ENCODE peak calls at places on chromosomes 4 and X, in eight cellular contexts. E is foreskin fibroblast, Y is fibroblast of the aortic adventitia, N is kidney tubule cell, F is GM18507, Q is IMR-90, W is pons, U is GM03348. B is an unnamed sample.

GRCh38 chr4:25367004-25367621 is 9.9 kb upstream of the ANAPC4 start:
- DNase-seq in E (peak), Y (peak), N (peak), F (no peak), Q (peak), W (peak), U (peak), B (no peak)

GRCh38 chr4:1863297-1864033 is 7.5 kb upstream of the LETM1 start:
- DNase-seq in E (no peak), Y (no peak), N (no peak), F (no peak), Q (no peak), W (no peak), U (no peak), B (no peak)

GRCh38 chr4:129561886-129562285 is 465.9 kb downstream of the C4orf33 start:
- DNase-seq in E (no peak), Y (no peak), N (no peak), F (no peak), Q (no peak), W (no peak), U (no peak), B (no peak)

GRCh38 chrX:15594371-15594770 is 6.4 kb downstream of the ACE2 start:
- DNase-seq in E (no peak), Y (no peak), N (no peak), F (no peak), Q (no peak), W (no peak), U (no peak), B (no peak)

GRCh38 chrX:143536176-143536575 is 18.9 kb upstream of the SPANXN3 start:
- DNase-seq in E (no peak), Y (no peak), N (no peak), F (no peak), Q (no peak), W (peak), U (no peak), B (no peak)

GRCh38 chr4:165720411-165721082 is 152.5 kb upstream of the TLL1 start:
- DNase-seq in E (no peak), Y (no peak), N (no peak), F (no peak), Q (no peak), W (no peak), U (no peak), B (no peak)

GRCh38 chr4:187060551-187060950 is 336.9 kb upstream of the FAT1 start:
- DNase-seq in E (no peak), Y (no peak), N (no peak), F (no peak), Q (no peak), W (no peak), U (no peak), B (no peak)

GRCh38 chrX:47380268-47380667 is 9.9 kb downstream of the ZNF157 start:
- DNase-seq in E (peak), Y (no peak), N (no peak), F (no peak), Q (no peak), W (peak), U (no peak), B (peak)

GRCh38 chrX:154411981-154412340 is 622 bp downstream of the TAFAZZIN start:
- DNase-seq in E (peak), Y (peak), N (peak), F (no peak), Q (peak), W (no peak), U (peak), B (peak)

GRCh38 chr4:38509551-38509950 is 154.4 kb upstream of the KLF3 start:
- DNase-seq in E (no peak), Y (no peak), N (no peak), F (no peak), Q (no peak), W (no peak), U (no peak), B (no peak)

GRCh38 chr4:26325191-26325590 is 4.4 kb downstream of the RBPJ start:
- DNase-seq in E (no peak), Y (peak), N (peak), F (no peak), Q (peak), W (no peak), U (no peak), B (peak)

GRCh38 chr4:7971881-7972500 is 32.3 kb upstream of the AFAP1 start:
- DNase-seq in E (no peak), Y (no peak), N (peak), F (no peak), Q (no peak), W (no peak), U (no peak), B (no peak)

GRCh38 chr4:141081921-141082381 is 51.3 kb downstream of the RNF150 start:
- DNase-seq in E (no peak), Y (no peak), N (no peak), F (no peak), Q (no peak), W (no peak), U (no peak), B (no peak)

GRCh38 chr4:12595489-12595888 is 888.7 kb downstream of the RAB28 start:
- DNase-seq in E (no peak), Y (no peak), N (no peak), F (no peak), Q (no peak), W (no peak), U (no peak), B (no peak)

GRCh38 chrX:13485167-13485566 is 84.2 kb upstream of the EGFL6 start:
- DNase-seq in E (no peak), Y (no peak), N (peak), F (no peak), Q (no peak), W (no peak), U (no peak), B (no peak)

B was measured in B cell.